ENCODE peak calls at places on chromosomes 7 and 10, in nine cellular contexts. Z is GM12878; C is Peyer's patch; E is esophagus squamous epithelium; G is PC-3; D is CD8-positive, alpha-beta T cell; P is lung; B is DND-41; F is hepatocyte. I is an unnamed sample. For H3K4me1, the result is how much of the 10 kb centered on the place peaks cover.

GRCh38 chr10:114491419-114491818 is 87.1 kb upstream of the AFAP1L2 start:
- DNase-seq in F (no peak), C (no peak), G (no peak), D (no peak), P (no peak), Z (no peak), E (no peak), B (no peak), I (no peak)

GRCh38 chr7:76011437-76011836 is 17.0 kb upstream of the TMEM120A start:
- DNase-seq in P (no peak), G (no peak), D (no peak), E (no peak), F (peak), Z (no peak), B (no peak), C (no peak), I (no peak)

GRCh38 chr10:1724921-1725320 is 12.4 kb downstream of the ADARB2 start:
- DNase-seq in P (no peak), Z (no peak), B (no peak), D (no peak), G (no peak), F (no peak), C (no peak), E (no peak), I (no peak)

GRCh38 chr10:124717911-124718734 is 26.1 kb downstream of the FAM53B start:
- DNase-seq in E (no peak), B (peak), Z (peak), D (peak), F (no peak), P (no peak), G (no peak), C (no peak), I (no peak)

GRCh38 chr7:75725306-75725705 is 13.4 kb downstream of the HIP1 start:
- DNase-seq in C (no peak), E (no peak), Z (no peak), B (no peak), P (no peak), F (no peak), G (no peak), D (no peak), I (no peak)

GRCh38 chr7:20835111-20835750 is 48.5 kb upstream of the SP8 start:
- DNase-seq in E (no peak), G (no peak), Z (no peak), F (no peak), P (no peak), C (no peak), B (no peak), D (no peak), I (no peak)

GRCh38 chr7:69436944-69437343 is 161.3 kb upstream of the AUTS2 start:
- DNase-seq in G (no peak), P (peak), C (no peak), E (no peak), F (no peak), B (no peak), D (no peak), Z (no peak), I (no peak)

GRCh38 chr7:26419198-26419597 is 127.5 kb downstream of the SNX10 start:
- DNase-seq in Z (no peak), F (no peak), G (no peak), C (no peak), P (no peak), E (no peak), B (no peak), D (no peak), I (no peak)

GRCh38 chr7:134623193-134623592 is 23.5 kb upstream of the BPGM start:
- DNase-seq in E (no peak), C (no peak), P (no peak), Z (no peak), G (no peak), D (no peak), F (no peak), B (no peak), I (no peak)

GRCh38 chr7:76155938-76156337 is 45.8 kb upstream of the SRRM3 start:
- DNase-seq in B (no peak), C (no peak), G (no peak), D (no peak), F (peak), P (peak), Z (no peak), E (no peak), I (no peak)

GRCh38 chr7:82164813-82165212 is 278.8 kb downstream of the CACNA2D1 start:
- DNase-seq in D (no peak), F (peak), G (peak), C (no peak), B (no peak), P (no peak), Z (no peak), E (no peak), I (no peak)

GRCh38 chr7:7909376-7909775 is 59.2 kb upstream of the GLCCI1 start:
- DNase-seq in D (no peak), E (no peak), P (no peak), B (no peak), Z (no peak), G (no peak), F (no peak), C (no peak), I (no peak)

GRCh38 chr7:157851501-157852067 is 514.8 kb downstream of the DNAJB6 start:
- DNase-seq in P (peak), F (peak), B (peak), C (no peak), D (peak), G (peak), Z (no peak), E (no peak), I (no peak)

GRCh38 chr10:50379652-50380051 is 128.3 kb upstream of the ASAH2 start:
- DNase-seq in G (no peak), Z (no peak), D (no peak), E (no peak), F (no peak), P (no peak), C (no peak), B (no peak), I (no peak)

GRCh38 chr7:159010951-159011820 is 133.5 kb downstream of the VIPR2 start:
- DNase-seq in Z (no peak), P (no peak), D (no peak), C (peak), F (no peak), B (peak), G (no peak), E (no peak), I (no peak)

GRCh38 chr7:143416565-143417149 is 8.0 kb upstream of the EPHA1 start:
- DNase-seq in G (peak), E (no peak), Z (no peak), P (no peak), D (no peak), F (peak), B (peak), C (no peak), I (no peak)

GRCh38 chr7:1665721-1666250 is 4.3 kb upstream of the ELFN1 start:
- DNase-seq in G (peak), E (no peak), B (peak), Z (no peak), P (no peak), C (peak), F (peak), D (no peak), I (peak)

GRCh38 chr7:1329966-1330915 is 97.6 kb downstream of the UNCX start:
- DNase-seq in C (peak), Z (no peak), D (no peak), E (no peak), G (no peak), B (no peak), P (no peak), F (no peak), I (no peak)

GRCh38 chr7:38673795-38674194 is 42.6 kb upstream of the AMPH start:
- DNase-seq in E (no peak), F (no peak), D (no peak), B (no peak), G (peak), P (no peak), C (no peak), Z (no peak), I (no peak)

GRCh38 chr7:24653316-24654085 is 80.2 kb downstream of the PALS2 start:
- DNase-seq in G (no peak), E (no peak), D (no peak), B (no peak), P (no peak), C (no peak), F (no peak), Z (no peak), I (no peak)

GRCh38 chr10:80535671-80536360 is 1.9 kb upstream of the SH2D4B start:
- DNase-seq in Z (no peak), F (peak), C (peak), B (no peak), E (peak), G (no peak), D (peak), P (peak), I (no peak)

GRCh38 chr7:40469481-40469880 is 334.7 kb downstream of the SUGCT start:
- DNase-seq in C (no peak), P (no peak), Z (no peak), E (no peak), F (peak), D (no peak), B (no peak), G (peak), I (no peak)

GRCh38 chr7:75889826-75890225 is 11.0 kb downstream of the RHBDD2 start:
- DNase-seq in P (no peak), F (no peak), C (no peak), B (no peak), Z (no peak), D (no peak), G (no peak), E (no peak), I (no peak)

GRCh38 chr7:9013940-9014339 is 580.5 kb downstream of the NXPH1 start:
- DNase-seq in G (no peak), D (no peak), P (no peak), C (no peak), E (no peak), Z (no peak), F (no peak), B (no peak), I (no peak)

GRCh38 chr10:58266826-58267712 is 625 bp downstream of the IPMK start:
- DNase-seq in P (peak), G (peak), C (peak), E (peak), F (peak), D (peak), B (peak), Z (no peak), I (peak)

GRCh38 chr10:25398680-25399079 is 223.9 kb downstream of the GPR158 start:
- DNase-seq in P (no peak), Z (no peak), C (no peak), G (no peak), E (no peak), B (no peak), F (no peak), D (no peak), I (no peak)

GRCh38 chr7:111920329-111920728 is 285.9 kb downstream of the DOCK4 start:
- DNase-seq in E (no peak), D (no peak), P (no peak), G (peak), C (no peak), F (no peak), B (no peak), Z (no peak), I (no peak)

GRCh38 chr10:48506147-48506917 is 98.5 kb downstream of the ARHGAP22 start:
- DNase-seq in P (no peak), E (no peak), Z (no peak), G (peak), F (peak), C (no peak), B (no peak), D (no peak), I (no peak)

GRCh38 chr7:52311886-52312285 is 723.5 kb upstream of the POM121L12 start:
- DNase-seq in D (no peak), B (no peak), F (peak), P (no peak), Z (no peak), G (no peak), E (no peak), C (no peak), I (no peak)

GRCh38 chr10:51960494-51960895 is 261.1 kb upstream of the CSTF2T start:
- DNase-seq in D (no peak), F (peak), C (no peak), B (no peak), P (no peak), E (no peak), G (peak), Z (no peak), I (no peak)

GRCh38 chr10:96890580-96890979 is 58.5 kb downstream of the LCOR start:
- DNase-seq in G (no peak), D (no peak), B (no peak), Z (no peak), F (peak), P (no peak), E (no peak), C (no peak), I (no peak)

GRCh38 chr10:22345301-22346086 is at the start of gene SPAG6:
- DNase-seq in E (no peak), B (no peak), P (peak), Z (no peak), G (no peak), C (peak), D (peak), F (peak), I (no peak)

GRCh38 chr10:121662531-121662930 is 64.3 kb upstream of the FGFR2 start:
- DNase-seq in F (no peak), B (no peak), Z (no peak), G (no peak), P (no peak), E (no peak), D (no peak), C (no peak), I (no peak)

GRCh38 chr10:121664671-121665070 is 66.4 kb upstream of the FGFR2 start:
- DNase-seq in E (no peak), C (no peak), P (no peak), G (no peak), D (no peak), F (no peak), B (no peak), Z (no peak), I (no peak)

GRCh38 chr10:121665809-121666208 is 67.6 kb upstream of the FGFR2 start:
- DNase-seq in B (no peak), G (no peak), D (no peak), F (no peak), E (no peak), C (no peak), P (no peak), Z (no peak), I (no peak)

GRCh38 chr10:121661451-121661851 is 63.2 kb upstream of the FGFR2 start:
- DNase-seq in D (no peak), P (no peak), C (no peak), E (no peak), Z (no peak), B (no peak), G (no peak), F (no peak), I (no peak)

DNA sequence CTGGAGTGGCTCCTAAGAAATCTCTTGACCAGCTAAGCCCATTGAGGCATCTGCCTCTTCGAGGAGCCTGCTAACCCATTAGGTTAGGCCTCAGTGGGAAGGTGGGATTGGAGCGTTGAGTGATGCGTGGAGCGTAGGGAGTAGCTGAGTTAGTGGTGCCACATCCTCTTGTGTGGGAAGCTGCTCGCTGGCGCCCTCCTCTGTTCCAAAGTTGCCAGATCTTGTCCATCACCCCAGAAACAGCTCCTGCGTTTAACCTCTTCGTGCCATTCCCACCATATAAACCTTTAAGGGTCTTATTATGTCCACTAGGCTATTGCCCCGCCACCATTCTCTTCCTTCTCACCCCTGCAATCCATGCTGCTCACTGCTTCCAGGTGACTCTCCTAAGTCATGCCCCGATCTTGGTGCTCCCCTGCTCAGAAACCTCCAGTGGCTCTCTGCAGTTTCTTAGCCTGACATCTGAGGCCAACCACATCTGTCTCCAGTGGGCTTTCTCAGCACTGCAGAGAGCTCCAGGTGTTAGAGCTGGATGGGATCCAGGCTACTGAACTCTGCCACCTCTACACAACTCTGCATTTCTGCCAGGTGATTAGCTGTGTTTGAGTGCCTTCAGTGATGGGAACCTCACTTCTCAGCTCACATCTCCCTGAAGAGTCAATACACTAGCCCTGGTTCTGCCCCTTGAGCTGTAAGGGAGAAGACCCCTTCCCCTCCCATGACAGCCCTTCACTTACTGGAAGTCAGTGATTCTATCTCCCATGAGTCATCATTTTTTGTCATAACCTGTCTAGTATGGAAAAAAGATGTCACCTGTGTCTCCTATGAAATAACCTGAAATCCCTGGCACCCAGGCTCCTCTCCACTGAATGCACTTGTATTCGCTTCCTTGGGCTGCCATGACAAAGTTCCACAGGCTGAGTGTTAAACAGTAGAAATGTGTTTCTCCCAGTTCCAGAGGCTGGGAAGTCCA is 65.0 kb upstream of the FGFR2 start:
- DNase-seq in C (no peak), G (no peak), E (no peak), P (no peak), D (no peak), B (peak), Z (no peak), F (no peak), I (no peak)
- TF ChIP-seq CTCF in C (no peak), G (peak), E (peak), P (no peak), D (no peak), B (peak), Z (peak), F (peak), I (peak)

GRCh38 chr10:122849900-122850605 is 4.4 kb upstream of the CUZD1 start:
- DNase-seq in F (no peak), E (no peak), Z (no peak), C (no peak), D (no peak), G (peak), P (no peak), B (no peak), I (no peak)

GRCh38 chr10:122853665-122854313 is 8.1 kb upstream of the CUZD1 start:
- DNase-seq in D (no peak), Z (no peak), C (no peak), E (no peak), B (peak), P (no peak), F (no peak), G (peak), I (no peak)

GRCh38 chr10:122852261-122852660 is 6.6 kb upstream of the CUZD1 start:
- DNase-seq in F (no peak), E (no peak), P (no peak), C (no peak), B (no peak), D (no peak), G (peak), Z (no peak), I (no peak)

GRCh38 chr10:122849090-122849489 is 3.4 kb upstream of the CUZD1 start:
- DNase-seq in G (no peak), C (no peak), E (no peak), P (no peak), B (no peak), D (no peak), F (no peak), Z (no peak), I (no peak)

DNA sequence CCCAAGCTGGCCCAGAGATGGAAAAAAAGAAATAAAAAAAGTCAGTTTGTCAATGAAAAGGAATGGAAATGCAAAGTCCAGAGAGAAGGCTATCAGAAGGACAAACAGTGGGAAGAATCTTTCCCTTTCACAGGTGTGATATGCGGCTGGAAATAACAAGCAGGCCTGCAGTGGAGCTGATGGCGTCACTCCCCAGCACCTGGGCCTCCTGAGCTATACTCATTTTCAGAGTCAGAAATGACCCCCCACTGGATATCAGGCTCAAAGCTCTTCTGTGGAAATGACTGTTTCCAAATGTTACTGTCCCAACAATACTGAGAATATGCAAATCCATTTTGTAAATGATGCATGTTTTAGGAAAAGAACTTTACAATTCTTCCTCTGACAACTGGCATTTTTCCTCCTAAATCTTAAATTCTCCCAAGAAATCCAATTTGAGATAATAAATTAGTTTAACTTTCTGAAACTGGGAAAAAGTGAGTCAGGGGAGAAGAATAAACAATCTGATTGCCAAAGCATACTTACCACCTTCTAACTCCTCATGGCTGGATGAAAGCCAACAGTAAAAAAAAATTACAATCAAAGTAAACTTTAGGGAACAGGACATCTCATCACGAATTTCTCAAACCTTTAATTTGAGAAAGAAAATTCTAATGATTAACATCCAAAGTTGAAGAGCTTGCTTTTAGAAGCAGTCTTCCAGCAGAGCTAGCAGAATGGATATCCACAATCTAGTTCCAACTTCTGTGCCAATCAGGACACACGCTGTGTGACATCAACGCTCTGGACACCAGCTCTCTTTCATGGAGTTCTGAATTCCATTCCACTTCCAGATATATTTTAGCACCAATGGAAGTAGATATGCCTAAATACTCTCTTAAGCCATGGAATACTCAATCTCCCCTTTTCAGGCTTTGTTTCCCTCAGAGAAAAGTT is 5.3 kb upstream of the CUZD1 start:
- DNase-seq in D (no peak), Z (no peak), E (no peak), G (peak), F (no peak), B (no peak), P (no peak), C (no peak), I (no peak)
- H3K4me1 ChIP-seq in D (under half), Z (under half), E (under half), G (half or more), F (under half), B (under half), P (under half), C (under half), I (under half)

DNA sequence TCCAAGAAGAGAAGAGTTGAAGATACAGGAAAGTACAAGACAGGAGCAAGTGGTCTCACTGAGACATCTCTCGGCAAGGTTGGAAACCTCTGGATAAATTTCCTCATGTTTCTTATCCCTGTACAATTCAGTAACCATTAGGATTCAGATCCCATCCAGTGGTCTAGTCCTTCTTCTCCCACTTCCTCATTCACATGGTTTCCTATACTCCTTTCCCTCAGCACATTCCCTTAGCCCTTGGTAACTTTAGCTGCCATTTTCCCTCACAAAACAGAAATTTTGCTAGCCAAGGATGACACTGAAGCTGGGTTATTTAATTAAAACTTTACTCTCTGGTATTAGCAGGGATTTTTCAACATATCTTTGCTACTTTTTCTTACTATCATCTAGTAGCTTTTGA is 82.6 kb downstream of the CPED1 start:
- DNase-seq in C (no peak), E (no peak), F (no peak), P (no peak), D (no peak), G (no peak), Z (no peak), B (no peak), I (no peak)
- H3K27ac ChIP-seq in C (no peak), E (no peak), F (no peak), P (no peak), D (no peak), G (no peak), Z (no peak), B (no peak), I (no peak)

DNA sequence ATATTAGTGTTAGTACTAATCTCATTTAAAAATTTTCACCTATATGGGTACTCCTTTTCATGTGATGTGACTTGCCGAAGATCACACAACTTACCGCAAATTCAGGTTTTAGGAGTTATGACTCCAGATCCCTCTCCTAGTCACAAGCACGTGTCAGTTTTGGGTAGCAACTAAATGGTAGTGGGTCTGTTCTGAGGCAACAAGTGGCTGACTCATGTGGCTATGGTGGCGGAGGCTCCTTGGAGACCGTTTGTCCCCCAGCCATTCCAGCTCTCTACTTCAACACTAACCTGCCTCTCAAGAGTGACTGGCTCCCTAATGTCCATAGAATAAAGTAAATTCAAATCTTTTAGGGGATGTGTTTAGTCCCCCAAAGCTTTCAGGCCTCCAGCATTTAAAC is 39.5 kb downstream of the MRC1 start:
- DNase-seq in P (no peak), Z (no peak), B (peak), E (no peak), G (no peak), F (no peak), D (no peak), C (no peak), I (no peak)
- TF ChIP-seq CTCF in P (no peak), Z (no peak), B (no peak), E (no peak), G (no peak), F (no peak), D (no peak), C (no peak), I (no peak)